ENCODE peak calls at places on chromosomes 6 and 20, in six cellular contexts. X, Q, P, B, L and K are unnamed samples.

GRCh38 chr20:32763202-32763999 is 1.2 kb downstream of the DNMT3B start:
- DNase-seq in X (no peak), Q (no peak), P (no peak), B (no peak), L (peak), K (no peak)

GRCh38 chr6:7906741-7907140 is 3.8 kb downstream of the TXNDC5 start:
- DNase-seq in X (no peak), Q (no peak), P (no peak), B (no peak), L (no peak), K (no peak)

GRCh38 chr6:125714431-125715090 is 34.9 kb upstream of the HEY2 start:
- DNase-seq in X (no peak), Q (no peak), P (no peak), B (no peak), L (no peak), K (no peak)

GRCh38 chr20:50513169-50514034 is 3.2 kb downstream of the PTPN1 start:
- DNase-seq in X (peak), Q (no peak), P (no peak), B (no peak), L (no peak), K (peak)

GRCh38 chr6:77458421-77458820 is 4.9 kb downstream of the HTR1B start:
- DNase-seq in X (no peak), Q (no peak), P (no peak), B (no peak), L (no peak), K (no peak)

GRCh38 chr6:148453906-148454305 is 111.3 kb downstream of the SASH1 start:
- DNase-seq in X (no peak), Q (no peak), P (no peak), B (no peak), L (no peak), K (no peak)

GRCh38 chr6:83119742-83120300 is 52.4 kb downstream of the DOP1A start:
- DNase-seq in X (no peak), Q (no peak), P (no peak), B (no peak), L (no peak), K (no peak)

GRCh38 chr6:93021235-93021909 is 398.0 kb downstream of the EPHA7 start:
- DNase-seq in X (no peak), Q (no peak), P (no peak), B (no peak), L (no peak), K (no peak)

GRCh38 chr20:43508604-43509040 is 1.1 kb downstream of the L3MBTL1 start:
- DNase-seq in X (peak), Q (no peak), P (peak), B (no peak), L (peak), K (no peak)

GRCh38 chr6:83970582-83970981 is 63.0 kb upstream of the MRAP2 start:
- DNase-seq in X (no peak), Q (no peak), P (no peak), B (no peak), L (no peak), K (no peak)

GRCh38 chr6:24126586-24127192 is 674 bp downstream of the NRSN1 start:
- DNase-seq in X (peak), Q (peak), P (peak), B (peak), L (peak), K (peak)

GRCh38 chr20:12130781-12131180 is 213.1 kb downstream of the BTBD3 start:
- DNase-seq in X (no peak), Q (no peak), P (no peak), B (no peak), L (no peak), K (no peak)

GRCh38 chr6:46095251-46095650 is 34.5 kb upstream of the ENPP4 start:
- DNase-seq in X (no peak), Q (no peak), P (no peak), B (no peak), L (no peak), K (no peak)
- H3K23ac ChIP-seq in X (no peak), Q (no peak), P (no peak), B (no peak), L (no peak), K (no peak)

GRCh38 chr20:3929713-3930060 is 40.5 kb downstream of the PANK2 start:
- DNase-seq in X (no peak), Q (no peak), P (no peak), B (no peak), L (no peak), K (no peak)

GRCh38 chr20:3932277-3933073 is 43.3 kb downstream of the PANK2 start:
- DNase-seq in X (peak), Q (no peak), P (no peak), B (no peak), L (peak), K (peak)

GRCh38 chr20:3930265-3931206 is 41.3 kb downstream of the PANK2 start:
- DNase-seq in X (no peak), Q (no peak), P (no peak), B (no peak), L (peak), K (no peak)

GRCh38 chr20:3933126-3933684 is 44.0 kb downstream of the PANK2 start:
- DNase-seq in X (no peak), Q (no peak), P (no peak), B (no peak), L (no peak), K (no peak)

DNA sequence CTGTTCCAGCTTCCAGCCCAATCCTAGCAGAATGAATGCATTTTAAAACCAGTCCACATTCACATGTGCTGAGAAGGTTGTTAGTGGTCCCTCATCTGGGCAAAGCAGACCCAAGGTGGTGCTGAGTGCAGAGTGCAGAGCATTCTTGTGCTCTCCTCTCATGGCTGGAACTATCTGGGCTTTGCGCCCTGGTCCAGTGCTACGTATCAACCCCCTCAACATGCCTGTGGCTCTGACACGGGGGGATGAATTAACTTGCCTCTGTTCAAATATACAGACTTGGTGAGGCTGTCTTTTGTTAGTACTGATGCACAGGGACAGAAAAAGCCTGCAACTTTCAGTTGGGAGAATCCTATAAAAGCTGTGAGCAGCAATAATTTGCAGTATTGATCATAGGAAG is 42.5 kb downstream of the PANK2 start:
- DNase-seq in X (no peak), Q (no peak), P (no peak), B (no peak), L (no peak), K (peak)
- H3K14ac ChIP-seq in X (no peak), Q (no peak), P (no peak), B (no peak), L (no peak), K (no peak)

GRCh38 chr20:63471719-63472158 is 716 bp downstream of the KCNQ2 start:
- DNase-seq in X (no peak), Q (no peak), P (no peak), B (no peak), L (no peak), K (no peak)

GRCh38 chr20:63472862-63473390 is 471 bp upstream of the KCNQ2 start:
- DNase-seq in X (no peak), Q (no peak), P (no peak), B (no peak), L (no peak), K (no peak)

GRCh38 chr20:63471002-63471718 is 1.3 kb downstream of the KCNQ2 start:
- DNase-seq in X (no peak), Q (no peak), P (no peak), B (no peak), L (no peak), K (no peak)

GRCh38 chr20:63473555-63474449 is 1.3 kb upstream of the KCNQ2 start:
- DNase-seq in X (no peak), Q (no peak), P (no peak), B (no peak), L (no peak), K (no peak)

DNA sequence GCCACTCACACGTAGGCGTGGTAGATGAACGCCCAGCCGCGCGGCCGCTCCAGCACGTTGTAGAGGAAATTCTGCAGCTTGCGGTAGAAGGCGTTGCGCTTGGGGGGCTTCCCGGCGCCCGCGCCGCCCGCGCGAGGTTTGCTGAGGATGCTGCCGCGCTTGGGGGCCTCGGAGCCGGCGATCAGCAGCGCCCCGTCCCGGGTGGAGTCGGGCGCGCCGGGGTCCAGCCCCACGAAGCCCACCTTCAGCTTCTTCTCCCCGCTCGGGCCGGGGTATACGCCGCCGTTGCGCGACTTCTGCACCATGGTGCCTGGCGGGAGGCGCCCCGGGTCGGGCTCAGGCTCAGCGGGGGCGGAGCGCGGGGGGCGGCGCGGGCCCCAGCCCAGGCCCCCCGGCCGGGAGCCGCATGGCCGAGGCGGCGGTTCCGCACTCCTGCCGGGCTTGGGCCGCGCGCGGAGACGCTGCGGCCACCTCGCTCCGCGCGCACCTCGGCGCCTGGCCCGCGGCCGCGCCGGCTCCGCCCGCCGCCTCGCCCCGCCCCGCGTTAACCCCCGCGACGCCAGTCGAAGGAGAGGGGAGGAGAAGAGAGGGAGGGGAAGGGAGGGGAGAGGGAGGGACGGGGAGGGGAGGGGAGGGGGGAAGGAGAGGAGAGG is at the start of gene KCNQ2:
- DNase-seq in X (no peak), Q (no peak), P (peak), B (no peak), L (no peak), K (no peak)
- H3K23ac ChIP-seq in X (no peak), Q (peak), P (no peak), B (no peak), L (no peak), K (no peak)

DNA sequence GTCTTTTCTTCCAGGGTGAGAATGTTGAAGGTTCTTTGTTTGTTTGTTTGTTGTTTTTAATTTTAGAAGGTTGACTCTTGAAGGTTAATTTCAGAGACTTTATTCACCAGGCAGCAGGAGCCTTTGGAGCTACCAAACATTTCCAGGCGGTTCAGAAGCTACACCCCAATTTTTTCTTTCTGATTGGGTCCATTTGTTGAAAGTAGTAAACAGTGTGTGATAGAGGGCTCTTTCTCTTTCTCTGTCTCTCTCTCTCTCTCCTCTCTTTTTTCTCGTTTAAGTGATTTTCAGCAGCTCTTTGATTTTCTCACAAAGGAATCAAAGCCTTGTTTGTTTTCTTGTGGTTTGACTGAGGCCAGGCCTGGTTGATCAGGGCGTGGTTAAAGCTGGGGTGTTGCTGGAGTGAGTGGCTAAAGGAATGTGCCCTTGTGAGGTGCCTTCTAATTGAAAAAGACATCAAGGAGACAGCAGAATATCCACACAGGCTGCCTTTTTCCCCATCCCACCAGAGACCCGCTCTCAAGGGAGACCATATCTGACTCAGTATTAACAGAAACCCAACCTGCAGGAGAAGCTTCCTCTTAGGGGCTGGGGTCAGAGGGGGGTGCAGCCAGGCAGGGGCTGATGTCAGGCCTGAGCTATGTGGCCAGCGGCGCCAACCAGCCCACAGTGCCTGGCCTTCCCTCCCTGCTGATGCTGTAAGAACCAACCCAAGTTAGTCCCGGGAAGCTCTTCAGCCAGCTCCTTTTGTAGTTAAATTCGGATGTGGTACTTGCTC is 40.4 kb upstream of the NAA20 start:
- DNase-seq in X (peak), Q (no peak), P (no peak), B (peak), L (no peak), K (peak)
- H3K14ac ChIP-seq in X (no peak), Q (no peak), P (no peak), B (no peak), L (no peak), K (peak)

GRCh38 chr20:58094698-58095097 is 133.8 kb downstream of the ANKRD60 start:
- DNase-seq in X (no peak), Q (no peak), P (peak), B (no peak), L (no peak), K (no peak)
- H3K23ac ChIP-seq in X (no peak), Q (no peak), P (no peak), B (no peak), L (no peak), K (no peak)